ENCODE peak calls at places on chromosomes 7 and 10, in four cellular contexts. G is choroid plexus epithelial cell, N is H7, L is transverse colon. A is an unnamed sample.

GRCh38 chr10:125823663-125824251 is 411 bp downstream of the BCCIP start:
- DNase-seq in L (no peak), N (peak), G (peak), A (no peak)

GRCh38 chr10:123783296-123783695 is 108.3 kb downstream of the CPXM2 start:
- DNase-seq in G (no peak), L (no peak), N (no peak), A (no peak)

GRCh38 chr10:80568306-80568705 is 30.6 kb downstream of the SH2D4B start:
- DNase-seq in N (no peak), G (no peak), L (no peak), A (no peak)

GRCh38 chr10:6128591-6129383 is 40.0 kb downstream of the RBM17 start:
- DNase-seq in N (peak), G (peak), L (no peak), A (peak)

GRCh38 chr10:48526846-48527505 is 77.9 kb downstream of the ARHGAP22 start:
- DNase-seq in G (no peak), N (no peak), L (no peak), A (no peak)

GRCh38 chr10:97854735-97855134 is 5.1 kb downstream of the GOLGA7B start:
- DNase-seq in N (no peak), G (no peak), L (no peak), A (no peak)

GRCh38 chr7:132080967-132081668 is 495.2 kb downstream of the PLXNA4 start:
- DNase-seq in G (peak), N (no peak), L (peak), A (no peak)

GRCh38 chr7:39761435-39761834 is 138.1 kb downstream of the RALA start:
- DNase-seq in L (no peak), N (no peak), G (no peak), A (no peak)

GRCh38 chr10:79444243-79445119 is 943 bp downstream of the ZCCHC24 start:
- DNase-seq in G (peak), L (peak), N (peak), A (peak)

GRCh38 chr10:3419719-3420495 is 247.3 kb upstream of the PITRM1 start:
- DNase-seq in L (no peak), G (no peak), N (no peak), A (no peak)

GRCh38 chr7:34952822-34953221 is 84.5 kb downstream of the DPY19L1 start:
- DNase-seq in L (no peak), N (no peak), G (no peak), A (no peak)